ENCODE peak calls at places on chromosomes 11 and 22, in ten cellular contexts. B is erythroblast; L is activated CD4-positive, alpha-beta T cell treated with anti-CD3 and anti-CD28 coated beads, Interleukin-2, amount 50 U/mL, for 1 hour; O is HT1080; Y is lower leg skin; A is stimulated activated CD8-positive, alpha-beta memory T cell treated with anti-CD3 and anti-CD28 coated beads, Interleukin-4, amount 100 ng/mL, for 48 hours; W is NCI-H510A; Z is progenitor cell of endocrine pancreas; S is amygdala; E is T-helper 9 cell. J is an unnamed sample.
A peak's percentile ranks its signal among the peaks of the same experiment; 100 is the strongest.

GRCh38 chr11:110176366-110177056 is 83.3 kb downstream of the ZC3H12C start:
- DNase-seq in Y (no peak), W (no peak), A (no peak), L (no peak), E (no peak), O (peak; percentile 54), Z (no peak), B (no peak), S (no peak), J (no peak)

GRCh38 chr11:111307472-111308108 is 9.2 kb downstream of the POU2AF3 start:
- DNase-seq in E (no peak), Y (no peak), W (peak; percentile 44), B (no peak), Z (no peak), A (no peak), L (no peak), S (no peak), O (no peak), J (no peak)

GRCh38 chr11:47327025-47327424 is 25.5 kb downstream of the MYBPC3 start:
- DNase-seq in Z (no peak), O (no peak), W (no peak), Y (no peak), S (no peak), E (no peak), A (no peak), B (no peak), L (no peak), J (no peak)

GRCh38 chr22:29060931-29061330 is 700 bp downstream of the C22orf31 start:
- DNase-seq in W (no peak), S (no peak), E (no peak), A (no peak), B (no peak), L (no peak), Z (no peak), O (no peak), Y (no peak), J (no peak)

GRCh38 chr11:134630896-134631295 is 218.9 kb upstream of the B3GAT1 start:
- DNase-seq in W (no peak), Z (no peak), B (no peak), L (no peak), S (no peak), O (no peak), A (no peak), E (no peak), Y (no peak), J (no peak)

GRCh38 chr22:49953027-49953679 is 7.4 kb upstream of the PIM3 start:
- DNase-seq in B (no peak), O (no peak), A (no peak), W (no peak), Y (no peak), S (no peak), Z (no peak), L (no peak), E (no peak), J (no peak)

GRCh38 chr11:3807856-3808845 is at the start of gene PGAP2:
- DNase-seq in B (peak; percentile 62), Z (peak; percentile 57), Y (peak; percentile 46), L (peak; percentile 52), W (peak; percentile 41), A (peak; percentile 78), S (peak; percentile 51), E (peak; percentile 56), O (peak; percentile 34), J (peak; percentile 43)

GRCh38 chr11:17408641-17409040 is 20.2 kb upstream of the KCNJ11 start:
- DNase-seq in Z (no peak), E (no peak), Y (no peak), S (no peak), L (no peak), A (no peak), B (no peak), W (no peak), O (no peak), J (no peak)

GRCh38 chr22:48799227-48799970 is 1028.3 kb downstream of the BRD1 start:
- DNase-seq in L (no peak), S (no peak), E (no peak), W (no peak), B (no peak), A (no peak), Z (no peak), O (no peak), Y (no peak), J (no peak)

GRCh38 chr11:102287963-102288744 is 29.1 kb upstream of the BIRC3 start:
- DNase-seq in E (no peak), S (no peak), W (peak; percentile 52), A (no peak), L (no peak), Z (no peak), O (peak; percentile 83), B (peak; percentile 61), Y (no peak), J (no peak)

GRCh38 chr11:15727125-15727524 is 612.4 kb downstream of the INSC start:
- DNase-seq in Z (no peak), L (no peak), S (no peak), W (no peak), A (no peak), B (no peak), E (no peak), Y (no peak), O (no peak), J (no peak)

GRCh38 chr11:76566811-76567210 is 103.7 kb downstream of the LRRC32 start:
- DNase-seq in O (peak; percentile 49), A (no peak), Z (no peak), Y (no peak), S (no peak), E (no peak), L (no peak), W (no peak), B (no peak), J (no peak)

GRCh38 chr11:45151362-45151982 is 5.0 kb downstream of the PRDM11 start:
- DNase-seq in O (no peak), W (no peak), S (no peak), E (no peak), A (no peak), L (no peak), B (no peak), Y (peak; percentile 12), Z (no peak), J (no peak)

GRCh38 chr11:3381794-3382193 is 2.8 kb upstream of the ZNF195 start:
- DNase-seq in A (no peak), S (no peak), E (no peak), B (no peak), Y (no peak), L (no peak), O (no peak), Z (no peak), W (no peak), J (no peak)

GRCh38 chr11:12094872-12095800 is 15.3 kb upstream of the MICAL2 start:
- DNase-seq in S (no peak), B (peak; percentile 89), Z (no peak), L (no peak), W (no peak), Y (no peak), A (no peak), E (no peak), O (no peak), J (no peak)

GRCh38 chr11:5369793-5370192 is 13.8 kb upstream of the OR51M1 start:
- DNase-seq in W (no peak), S (no peak), B (peak; percentile 86), L (no peak), Y (no peak), E (no peak), A (no peak), Z (no peak), O (no peak), J (no peak)